ENCODE peak calls at places on chromosomes 16 and 17, in eight cellular contexts. One of them, this sample, is unnamed.

GRCh38 chr17:71438631-71439146 is 682.1 kb upstream of the SOX9 start:
- DNase-seq in progenitor cell of endocrine pancreas: no peak
- DNase-seq in BJ: peak
- DNase-seq in D721Med: no peak
- DNase-seq in AG09319: peak
- DNase-seq in psoas muscle: no peak
- DNase-seq in endothelial cell: no peak
- DNase-seq in foreskin fibroblast: peak
- DNase-seq in this sample: no peak

GRCh38 chr17:65191805-65192740 is 54.9 kb downstream of the RGS9 start:
- DNase-seq in progenitor cell of endocrine pancreas: no peak
- DNase-seq in BJ: no peak
- DNase-seq in D721Med: no peak
- DNase-seq in AG09319: no peak
- DNase-seq in psoas muscle: no peak
- DNase-seq in endothelial cell: no peak
- DNase-seq in foreskin fibroblast: peak
- DNase-seq in this sample: no peak

GRCh38 chr16:49352923-49353322 is 20.7 kb upstream of the C16orf78 start:
- DNase-seq in progenitor cell of endocrine pancreas: no peak
- DNase-seq in BJ: no peak
- DNase-seq in D721Med: no peak
- DNase-seq in AG09319: no peak
- DNase-seq in psoas muscle: no peak
- DNase-seq in endothelial cell: peak
- DNase-seq in foreskin fibroblast: no peak
- DNase-seq in this sample: no peak

GRCh38 chr16:79592150-79592549 is 8.4 kb downstream of the MAF start:
- DNase-seq in progenitor cell of endocrine pancreas: no peak
- DNase-seq in BJ: no peak
- DNase-seq in D721Med: no peak
- DNase-seq in AG09319: no peak
- DNase-seq in psoas muscle: no peak
- DNase-seq in endothelial cell: no peak
- DNase-seq in foreskin fibroblast: no peak
- DNase-seq in this sample: no peak

GRCh38 chr17:74408262-74408661 is 23.6 kb upstream of the GPRC5C start:
- DNase-seq in progenitor cell of endocrine pancreas: no peak
- DNase-seq in BJ: no peak
- DNase-seq in D721Med: no peak
- DNase-seq in AG09319: no peak
- DNase-seq in psoas muscle: peak
- DNase-seq in endothelial cell: no peak
- DNase-seq in foreskin fibroblast: no peak
- DNase-seq in this sample: no peak

GRCh38 chr17:79572136-79572915 is 38.5 kb downstream of the RBFOX3 start:
- DNase-seq in progenitor cell of endocrine pancreas: no peak
- DNase-seq in BJ: no peak
- DNase-seq in D721Med: no peak
- DNase-seq in AG09319: no peak
- DNase-seq in psoas muscle: no peak
- DNase-seq in endothelial cell: no peak
- DNase-seq in foreskin fibroblast: no peak
- DNase-seq in this sample: no peak

GRCh38 chr17:51046527-51047384 is 73.9 kb downstream of the SPAG9 start:
- DNase-seq in progenitor cell of endocrine pancreas: peak
- DNase-seq in BJ: no peak
- DNase-seq in D721Med: no peak
- DNase-seq in AG09319: peak
- DNase-seq in psoas muscle: peak
- DNase-seq in endothelial cell: peak
- DNase-seq in foreskin fibroblast: peak
- DNase-seq in this sample: no peak

GRCh38 chr16:57258226-57258909 is 13.3 kb downstream of the ARL2BP start:
- DNase-seq in progenitor cell of endocrine pancreas: no peak
- DNase-seq in BJ: no peak
- DNase-seq in D721Med: no peak
- DNase-seq in AG09319: no peak
- DNase-seq in psoas muscle: no peak
- DNase-seq in endothelial cell: no peak
- DNase-seq in foreskin fibroblast: no peak
- DNase-seq in this sample: no peak

GRCh38 chr17:76498886-76499667 is 2.1 kb downstream of the RHBDF2 start:
- DNase-seq in progenitor cell of endocrine pancreas: no peak
- DNase-seq in BJ: no peak
- DNase-seq in D721Med: no peak
- DNase-seq in AG09319: no peak
- DNase-seq in psoas muscle: no peak
- DNase-seq in endothelial cell: no peak
- DNase-seq in foreskin fibroblast: no peak
- DNase-seq in this sample: peak

GRCh38 chr16:24253192-24253591 is 2.9 kb upstream of the CACNG3 start:
- DNase-seq in progenitor cell of endocrine pancreas: peak
- DNase-seq in BJ: no peak
- DNase-seq in D721Med: peak
- DNase-seq in AG09319: no peak
- DNase-seq in psoas muscle: no peak
- DNase-seq in endothelial cell: peak
- DNase-seq in foreskin fibroblast: no peak
- DNase-seq in this sample: peak

GRCh38 chr17:30316736-30317135 is 17.1 kb downstream of the TMIGD1 start:
- DNase-seq in progenitor cell of endocrine pancreas: no peak
- DNase-seq in BJ: no peak
- DNase-seq in D721Med: no peak
- DNase-seq in AG09319: no peak
- DNase-seq in psoas muscle: no peak
- DNase-seq in endothelial cell: no peak
- DNase-seq in foreskin fibroblast: no peak
- DNase-seq in this sample: no peak

GRCh38 chr16:88783391-88784073 is 1.5 kb downstream of the PIEZO1 start:
- DNase-seq in progenitor cell of endocrine pancreas: no peak
- DNase-seq in BJ: no peak
- DNase-seq in D721Med: no peak
- DNase-seq in AG09319: no peak
- DNase-seq in psoas muscle: no peak
- DNase-seq in endothelial cell: peak
- DNase-seq in foreskin fibroblast: no peak
- DNase-seq in this sample: no peak

GRCh38 chr17:42200702-42201101 is 6.4 kb upstream of the GHDC start:
- DNase-seq in progenitor cell of endocrine pancreas: no peak
- DNase-seq in BJ: no peak
- DNase-seq in D721Med: no peak
- DNase-seq in AG09319: no peak
- DNase-seq in psoas muscle: no peak
- DNase-seq in endothelial cell: no peak
- DNase-seq in foreskin fibroblast: no peak
- DNase-seq in this sample: no peak

GRCh38 chr17:60129164-60129563 is 20.6 kb upstream of the CA4 start:
- DNase-seq in progenitor cell of endocrine pancreas: no peak
- DNase-seq in BJ: no peak
- DNase-seq in D721Med: no peak
- DNase-seq in AG09319: no peak
- DNase-seq in psoas muscle: no peak
- DNase-seq in endothelial cell: no peak
- DNase-seq in foreskin fibroblast: no peak
- DNase-seq in this sample: no peak

GRCh38 chr17:35605753-35606152 is 18.6 kb downstream of the AP2B1 start:
- DNase-seq in progenitor cell of endocrine pancreas: no peak
- DNase-seq in BJ: peak
- DNase-seq in D721Med: no peak
- DNase-seq in AG09319: no peak
- DNase-seq in psoas muscle: no peak
- DNase-seq in endothelial cell: no peak
- DNase-seq in foreskin fibroblast: peak
- DNase-seq in this sample: no peak

GRCh38 chr16:48426244-48427135 is 41.3 kb upstream of the SIAH1 start:
- DNase-seq in progenitor cell of endocrine pancreas: no peak
- DNase-seq in BJ: no peak
- DNase-seq in D721Med: no peak
- DNase-seq in AG09319: no peak
- DNase-seq in psoas muscle: no peak
- DNase-seq in endothelial cell: no peak
- DNase-seq in foreskin fibroblast: no peak
- DNase-seq in this sample: no peak

GRCh38 chr17:16912021-16912962 is 59.6 kb downstream of the TNFRSF13B start:
- DNase-seq in progenitor cell of endocrine pancreas: no peak
- DNase-seq in BJ: no peak
- DNase-seq in D721Med: no peak
- DNase-seq in AG09319: no peak
- DNase-seq in psoas muscle: no peak
- DNase-seq in endothelial cell: no peak
- DNase-seq in foreskin fibroblast: no peak
- DNase-seq in this sample: no peak

GRCh38 chr17:16480995-16481394 is 11.0 kb downstream of the LRRC75A start:
- DNase-seq in progenitor cell of endocrine pancreas: no peak
- DNase-seq in BJ: no peak
- DNase-seq in D721Med: no peak
- DNase-seq in AG09319: no peak
- DNase-seq in psoas muscle: no peak
- DNase-seq in endothelial cell: no peak
- DNase-seq in foreskin fibroblast: no peak
- DNase-seq in this sample: no peak

GRCh38 chr17:54536306-54536705 is 364.3 kb upstream of the TOM1L1 start:
- DNase-seq in progenitor cell of endocrine pancreas: no peak
- DNase-seq in BJ: no peak
- DNase-seq in D721Med: no peak
- DNase-seq in AG09319: no peak
- DNase-seq in psoas muscle: no peak
- DNase-seq in endothelial cell: no peak
- DNase-seq in foreskin fibroblast: no peak
- DNase-seq in this sample: no peak

GRCh38 chr16:424033-424622 is 1.3 kb upstream of the RAB11FIP3 start:
- DNase-seq in progenitor cell of endocrine pancreas: no peak
- DNase-seq in BJ: peak
- DNase-seq in D721Med: no peak
- DNase-seq in AG09319: peak
- DNase-seq in psoas muscle: peak
- DNase-seq in endothelial cell: no peak
- DNase-seq in foreskin fibroblast: peak
- DNase-seq in this sample: no peak

GRCh38 chr17:50986989-50987660 is 121.0 kb upstream of the TOB1 start:
- DNase-seq in progenitor cell of endocrine pancreas: no peak
- DNase-seq in BJ: no peak
- DNase-seq in D721Med: no peak
- DNase-seq in AG09319: no peak
- DNase-seq in psoas muscle: no peak
- DNase-seq in endothelial cell: no peak
- DNase-seq in foreskin fibroblast: peak
- DNase-seq in this sample: no peak

GRCh38 chr17:64081802-64082799 is 47.8 kb downstream of the ERN1 start:
- DNase-seq in progenitor cell of endocrine pancreas: no peak
- DNase-seq in BJ: peak
- DNase-seq in D721Med: no peak
- DNase-seq in AG09319: peak
- DNase-seq in psoas muscle: no peak
- DNase-seq in endothelial cell: peak
- DNase-seq in foreskin fibroblast: peak
- DNase-seq in this sample: no peak

GRCh38 chr16:67464565-67464964 is 16.4 kb downstream of the ATP6V0D1 start:
- DNase-seq in progenitor cell of endocrine pancreas: no peak
- DNase-seq in BJ: no peak
- DNase-seq in D721Med: no peak
- DNase-seq in AG09319: no peak
- DNase-seq in psoas muscle: peak
- DNase-seq in endothelial cell: no peak
- DNase-seq in foreskin fibroblast: no peak
- DNase-seq in this sample: no peak

GRCh38 chr16:82051656-82052055 is 16.6 kb downstream of the HSD17B2 start:
- DNase-seq in progenitor cell of endocrine pancreas: no peak
- DNase-seq in BJ: no peak
- DNase-seq in D721Med: no peak
- DNase-seq in AG09319: no peak
- DNase-seq in psoas muscle: no peak
- DNase-seq in endothelial cell: no peak
- DNase-seq in foreskin fibroblast: no peak
- DNase-seq in this sample: no peak

GRCh38 chr17:68539536-68540469 is 27.6 kb downstream of the PRKAR1A start:
- DNase-seq in progenitor cell of endocrine pancreas: no peak
- DNase-seq in BJ: no peak
- DNase-seq in D721Med: no peak
- DNase-seq in AG09319: no peak
- DNase-seq in psoas muscle: no peak
- DNase-seq in endothelial cell: no peak
- DNase-seq in foreskin fibroblast: peak
- DNase-seq in this sample: no peak
- TF ChIP-seq CTCF in progenitor cell of endocrine pancreas: peak
- TF ChIP-seq CTCF in BJ: peak
- TF ChIP-seq CTCF in D721Med: peak
- TF ChIP-seq CTCF in AG09319: peak
- TF ChIP-seq CTCF in psoas muscle: no peak
- TF ChIP-seq CTCF in endothelial cell: no peak
- TF ChIP-seq CTCF in foreskin fibroblast: peak
- TF ChIP-seq CTCF in this sample: peak

GRCh38 chr16:28823719-28824547 is 1.1 kb downstream of the ATXN2L start:
- DNase-seq in progenitor cell of endocrine pancreas: peak
- DNase-seq in BJ: peak
- DNase-seq in D721Med: peak
- DNase-seq in AG09319: peak
- DNase-seq in psoas muscle: peak
- DNase-seq in endothelial cell: peak
- DNase-seq in foreskin fibroblast: peak
- DNase-seq in this sample: peak
- TF ChIP-seq CTCF in progenitor cell of endocrine pancreas: no peak
- TF ChIP-seq CTCF in BJ: peak
- TF ChIP-seq CTCF in D721Med: peak
- TF ChIP-seq CTCF in AG09319: peak
- TF ChIP-seq CTCF in psoas muscle: no peak
- TF ChIP-seq CTCF in endothelial cell: no peak
- TF ChIP-seq CTCF in foreskin fibroblast: no peak
- TF ChIP-seq CTCF in this sample: no peak

DNA sequence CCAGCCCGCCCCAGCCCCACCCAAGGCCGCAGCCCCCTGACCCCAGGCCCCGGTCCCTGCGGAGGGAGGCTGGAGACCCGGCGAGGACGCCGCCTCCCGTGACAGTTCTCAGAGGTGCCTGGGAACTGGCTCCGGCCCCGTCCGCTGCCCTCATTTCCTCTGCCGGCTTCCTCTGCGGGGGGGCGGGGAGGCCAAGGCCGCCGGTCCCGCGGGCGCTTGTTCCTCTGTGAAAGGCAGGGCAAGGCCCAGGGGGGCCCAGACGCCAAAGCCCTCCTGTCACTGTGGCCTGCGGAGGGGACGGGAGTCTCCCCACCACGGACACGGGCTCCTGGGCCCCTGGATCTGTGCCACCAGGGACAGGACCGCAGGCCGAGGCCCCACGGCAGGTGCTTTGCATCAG is 5.0 kb upstream of the PVALEF start:
- DNase-seq in progenitor cell of endocrine pancreas: no peak
- DNase-seq in BJ: no peak
- DNase-seq in D721Med: no peak
- DNase-seq in AG09319: no peak
- DNase-seq in psoas muscle: peak
- DNase-seq in endothelial cell: peak
- DNase-seq in foreskin fibroblast: no peak
- DNase-seq in this sample: no peak
- TF ChIP-seq CTCF in progenitor cell of endocrine pancreas: no peak
- TF ChIP-seq CTCF in BJ: no peak
- TF ChIP-seq CTCF in D721Med: no peak
- TF ChIP-seq CTCF in AG09319: no peak
- TF ChIP-seq CTCF in psoas muscle: no peak
- TF ChIP-seq CTCF in endothelial cell: no peak
- TF ChIP-seq CTCF in foreskin fibroblast: no peak
- TF ChIP-seq CTCF in this sample: no peak

GRCh38 chr17:1934901-1935300 is 90.2 kb downstream of the RTN4RL1 start:
- DNase-seq in progenitor cell of endocrine pancreas: no peak
- DNase-seq in BJ: no peak
- DNase-seq in D721Med: peak
- DNase-seq in AG09319: no peak
- DNase-seq in psoas muscle: no peak
- DNase-seq in endothelial cell: no peak
- DNase-seq in foreskin fibroblast: no peak
- DNase-seq in this sample: no peak
- TF ChIP-seq CTCF in progenitor cell of endocrine pancreas: no peak
- TF ChIP-seq CTCF in BJ: no peak
- TF ChIP-seq CTCF in D721Med: no peak
- TF ChIP-seq CTCF in AG09319: no peak
- TF ChIP-seq CTCF in psoas muscle: no peak
- TF ChIP-seq CTCF in endothelial cell: no peak
- TF ChIP-seq CTCF in foreskin fibroblast: no peak
- TF ChIP-seq CTCF in this sample: no peak